ENCODE peak calls at places on chromosomes 4 and X, in six cellular contexts. F, W, D, J, R and C are unnamed samples.

GRCh38 chr4:91963489-91963888 is 340.3 kb upstream of the GRID2 start:
- DNase-seq in F (peak; percentile 70), W (no peak), D (no peak), J (peak; percentile 23), R (no peak), C (no peak)

GRCh38 chrX:65671966-65672365 is 4.5 kb downstream of the MSN start:
- DNase-seq in F (peak; percentile 62), W (no peak), D (no peak), J (no peak), R (no peak), C (no peak)

GRCh38 chrX:112536544-112536943 is 143.2 kb downstream of the LHFPL1 start:
- DNase-seq in F (no peak), W (no peak), D (no peak), J (no peak), R (no peak), C (no peak)

GRCh38 chr4:155809835-155810234 is 51.0 kb downstream of the GUCY1B1 start:
- DNase-seq in F (peak; percentile 92), W (no peak), D (no peak), J (peak; percentile 59), R (no peak), C (peak; percentile 68)

GRCh38 chrX:135453381-135453780 is 31.6 kb downstream of the SMIM10L2A start:
- DNase-seq in F (no peak), W (no peak), D (no peak), J (no peak), R (no peak), C (no peak)

GRCh38 chrX:20274121-20274520 is 7.4 kb upstream of the RPS6KA3 start:
- DNase-seq in F (no peak), W (no peak), D (no peak), J (no peak), R (no peak), C (no peak)

GRCh38 chrX:76428243-76429130 is 977 bp downstream of the MAGEE1 start:
- DNase-seq in F (no peak), W (no peak), D (peak; percentile 5), J (peak; percentile 1), R (peak; percentile 43), C (no peak)

GRCh38 chr4:104967034-104967401 is 179.7 kb upstream of the TET2 start:
- DNase-seq in F (no peak), W (no peak), D (no peak), J (peak; percentile 40), R (no peak), C (no peak)

GRCh38 chr4:14749910-14750309 is 252.4 kb upstream of the CPEB2 start:
- DNase-seq in F (peak; percentile 14), W (no peak), D (no peak), J (peak; percentile 47), R (peak; percentile 45), C (no peak)

GRCh38 chr4:48489683-48490011 is 405 bp upstream of the ZAR1 start:
- DNase-seq in F (no peak), W (no peak), D (no peak), J (no peak), R (no peak), C (no peak)

GRCh38 chr4:78749972-78750727 is 26.0 kb upstream of the BMP2K start:
- DNase-seq in F (peak; percentile 40), W (no peak), D (no peak), J (no peak), R (no peak), C (no peak)

GRCh38 chrX:130282151-130282550 is 13.5 kb upstream of the ZNF280C start:
- DNase-seq in F (no peak), W (no peak), D (no peak), J (no peak), R (no peak), C (no peak)

GRCh38 chr4:152099555-152099954 is 338.7 kb upstream of the GATB start:
- DNase-seq in F (no peak), W (no peak), D (no peak), J (no peak), R (no peak), C (no peak)

GRCh38 chr4:144948009-144948408 is 150.0 kb downstream of the ANAPC10 start:
- DNase-seq in F (no peak), W (no peak), D (no peak), J (no peak), R (no peak), C (no peak)

GRCh38 chr4:173119818-173120217 is 48.8 kb upstream of the GALNT7 start:
- DNase-seq in F (no peak), W (no peak), D (no peak), J (peak; percentile 70), R (no peak), C (no peak)

GRCh38 chrX:10129229-10129628 is 27.5 kb upstream of the CLCN4 start:
- DNase-seq in F (no peak), W (no peak), D (no peak), J (no peak), R (no peak), C (no peak)

GRCh38 chr4:18689308-18689915 is 667.9 kb upstream of the LCORL start:
- DNase-seq in F (peak; percentile 78), W (peak; percentile 34), D (peak; percentile 75), J (peak; percentile 28), R (no peak), C (no peak)

GRCh38 chr4:165517216-165517615 is 138.4 kb downstream of the CPE start:
- DNase-seq in F (no peak), W (no peak), D (no peak), J (peak; percentile 63), R (no peak), C (no peak)

GRCh38 chrX:8244301-8244700 is 73.2 kb upstream of the VCX2 start:
- DNase-seq in F (no peak), W (no peak), D (no peak), J (peak; percentile 17), R (no peak), C (no peak)

GRCh38 chr4:98253499-98253898 is 7.7 kb upstream of the RAP1GDS1 start:
- DNase-seq in F (no peak), W (no peak), D (no peak), J (no peak), R (no peak), C (no peak)

GRCh38 chrX:14015294-14015693 is 14.4 kb downstream of the GEMIN8 start:
- DNase-seq in F (peak; percentile 23), W (no peak), D (no peak), J (no peak), R (no peak), C (no peak)

GRCh38 chr4:48042979-48043461 is 26.4 kb downstream of the NIPAL1 start:
- DNase-seq in F (no peak), W (no peak), D (no peak), J (peak; percentile 6), R (no peak), C (no peak)

GRCh38 chr4:78336093-78336943 is 215.3 kb upstream of the ANXA3 start:
- DNase-seq in F (peak; percentile 84), W (no peak), D (no peak), J (peak; percentile 1), R (no peak), C (no peak)

GRCh38 chr4:185559913-185560281 is 24.6 kb upstream of the PDLIM3 start:
- DNase-seq in F (peak; percentile 27), W (no peak), D (no peak), J (peak; percentile 75), R (no peak), C (peak; percentile 80)

GRCh38 chr4:2837904-2838496 is 5.6 kb upstream of the ADD1 start:
- DNase-seq in F (peak; percentile 59), W (no peak), D (no peak), J (no peak), R (peak; percentile 70), C (no peak)

GRCh38 chr4:13615162-13615561 is 12.4 kb downstream of the BOD1L1 start:
- DNase-seq in F (no peak), W (no peak), D (no peak), J (no peak), R (no peak), C (no peak)

GRCh38 chr4:105126311-105127153 is 20.1 kb upstream of the TET2 start:
- DNase-seq in F (peak; percentile 91), W (no peak), D (no peak), J (no peak), R (no peak), C (no peak)

GRCh38 chrX:150547511-150548115 is 20.8 kb upstream of the MTM1 start:
- DNase-seq in F (peak; percentile 36), W (no peak), D (peak; percentile 16), J (no peak), R (peak; percentile 82), C (no peak)

GRCh38 chr4:61276034-61276433 is 75.9 kb downstream of the ADGRL3 start:
- DNase-seq in F (no peak), W (no peak), D (no peak), J (no peak), R (no peak), C (no peak)

GRCh38 chr4:177667687-177668086 is 225.4 kb upstream of the AGA start:
- DNase-seq in F (no peak), W (no peak), D (no peak), J (peak; percentile 4), R (no peak), C (no peak)
- TF ChIP-seq CTCF in F (no peak), W (no peak), D (no peak), J (peak; percentile 66), R (no peak), C (peak; percentile 42)

DNA sequence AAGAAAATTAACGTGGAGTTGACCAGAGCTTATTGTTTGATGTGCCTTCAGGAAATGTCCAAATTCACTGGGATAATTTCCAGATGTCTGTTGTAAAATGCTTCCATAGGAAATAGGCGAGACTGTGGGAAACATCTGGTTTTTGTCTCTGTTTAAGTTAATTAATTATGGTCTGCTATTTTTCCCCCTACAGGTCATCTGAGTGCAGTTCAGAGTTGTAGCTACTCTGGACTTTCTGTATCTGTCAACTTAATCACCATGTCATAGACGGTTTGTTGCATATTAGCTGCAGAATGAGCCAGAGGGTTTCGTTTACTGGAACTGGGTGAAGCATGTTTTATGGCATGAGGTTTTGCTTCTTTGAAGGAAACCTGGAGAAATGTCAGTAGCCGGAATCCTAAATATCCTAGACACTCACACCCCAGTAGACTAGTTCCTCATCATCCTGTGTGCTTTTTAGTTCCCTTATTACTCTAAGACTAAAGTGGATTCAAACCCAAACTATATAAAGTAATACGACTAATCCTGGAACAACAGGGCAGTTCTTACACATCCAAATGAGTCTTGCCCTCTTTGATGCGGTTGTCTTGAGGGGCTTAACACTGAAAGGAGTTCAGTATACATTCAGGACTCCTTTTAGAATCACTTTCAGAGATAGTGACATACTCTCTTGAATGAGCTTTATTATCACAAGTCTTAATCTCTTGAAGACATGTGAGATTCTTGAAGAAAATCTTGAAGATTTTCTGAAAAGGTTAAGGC is 62.5 kb downstream of the PPEF1 start:
- DNase-seq in F (peak; percentile 17), W (no peak), D (no peak), J (no peak), R (no peak), C (no peak)
- TF ChIP-seq CTCF in F (no peak), W (no peak), D (no peak), J (no peak), R (no peak), C (no peak)

DNA sequence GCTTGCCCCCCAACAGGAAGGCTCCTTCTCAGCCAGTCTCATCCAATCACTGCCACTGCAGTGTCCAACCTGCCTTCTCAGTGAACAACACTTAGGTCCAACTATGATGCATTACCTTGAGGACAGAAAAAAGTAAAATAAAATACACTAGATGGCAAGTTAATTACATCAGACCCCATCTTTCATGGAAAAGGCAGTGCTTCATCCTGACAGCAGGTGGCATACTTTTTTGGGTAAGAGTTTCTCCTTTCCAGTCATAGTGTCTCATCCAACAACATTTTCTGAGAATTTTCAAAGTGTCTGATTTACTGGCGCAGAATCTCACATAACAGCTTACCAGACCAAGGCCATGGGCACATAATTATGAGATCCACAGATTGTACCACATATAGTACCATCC is 1742.8 kb downstream of the PCDH7 start:
- DNase-seq in F (peak; percentile 19), W (no peak), D (peak; percentile 34), J (no peak), R (no peak), C (no peak)
- TF ChIP-seq CTCF in F (peak; percentile 45), W (no peak), D (peak; percentile 70), J (peak; percentile 61), R (peak; percentile 34), C (peak; percentile 79)

GRCh38 chr4:146545102-146545501 is 23.4 kb upstream of the SLC10A7 start:
- DNase-seq in F (peak; percentile 66), W (no peak), D (peak; percentile 14), J (peak; percentile 18), R (no peak), C (no peak)
- TF ChIP-seq CTCF in F (peak; percentile 60), W (peak; percentile 30), D (no peak), J (peak; percentile 56), R (peak; percentile 16), C (peak; percentile 61)